ENCODE peak calls at places on chromosomes 13 and 19, in five cellular contexts. Z is neuronal stem cell, A is H1, R is IMR-90, Q is mesendoderm. J is an unnamed sample.

GRCh38 chr13:67771106-67771505 is 541.0 kb upstream of the PCDH9 start:
- DNase-seq in R (no peak), Z (no peak), Q (no peak), A (no peak), J (no peak)

GRCh38 chr13:29999492-30000372 is 149.3 kb upstream of the UBL3 start:
- DNase-seq in A (no peak), R (no peak), Z (no peak), Q (no peak), J (no peak)

GRCh38 chr13:34076943-34077703 is 259.2 kb downstream of the RFC3 start:
- DNase-seq in R (peak), A (no peak), Z (no peak), Q (peak), J (no peak)

GRCh38 chr13:45781553-45782326 is 69.8 kb downstream of the SIAH3 start:
- DNase-seq in A (no peak), Q (no peak), Z (no peak), R (no peak), J (no peak)

GRCh38 chr13:110734561-110734960 is 21.1 kb downstream of the ING1 start:
- DNase-seq in R (no peak), Q (no peak), Z (no peak), A (no peak), J (no peak)

GRCh38 chr19:17888260-17888659 is 16.5 kb downstream of the SLC5A5 start:
- DNase-seq in Z (no peak), A (no peak), R (no peak), Q (no peak), J (no peak)

GRCh38 chr13:101258071-101258470 is 158.2 kb downstream of the NALCN start:
- DNase-seq in Z (peak), R (peak), Q (peak), A (no peak), J (peak)

GRCh38 chr19:30046522-30046921 is 104.5 kb downstream of the URI1 start:
- DNase-seq in Z (no peak), R (peak), A (no peak), Q (peak), J (no peak)

GRCh38 chr13:53732664-53733063 is 704.1 kb downstream of the OLFM4 start:
- DNase-seq in R (no peak), A (no peak), Z (no peak), Q (no peak), J (no peak)

GRCh38 chr13:60448907-60449510 is 52.0 kb downstream of the TDRD3 start:
- DNase-seq in R (peak), Q (peak), A (no peak), Z (peak), J (no peak)

GRCh38 chr13:101204270-101205011 is 211.9 kb downstream of the NALCN start:
- DNase-seq in Q (no peak), Z (no peak), A (no peak), R (peak), J (no peak)

GRCh38 chr19:9018163-9018875 is 8.1 kb upstream of the MUC16 start:
- DNase-seq in Q (no peak), A (no peak), R (no peak), Z (no peak), J (no peak)

GRCh38 chr13:109700176-109700575 is 86.2 kb downstream of the IRS2 start:
- DNase-seq in A (no peak), R (peak), Z (no peak), Q (peak), J (no peak)

GRCh38 chr13:100875392-100876043 is 200.9 kb upstream of the TMTC4 start:
- DNase-seq in R (peak), Q (no peak), A (no peak), Z (no peak), J (no peak)

GRCh38 chr13:88926890-88927502 is 1255.8 kb downstream of the SLITRK5 start:
- DNase-seq in Q (no peak), R (no peak), Z (no peak), A (no peak), J (no peak)

GRCh38 chr19:18697680-18698079 is 14.2 kb downstream of the CRTC1 start:
- DNase-seq in R (no peak), A (no peak), Z (no peak), Q (no peak), J (no peak)

GRCh38 chr13:92414851-92415250 is 811.8 kb upstream of the GPC6 start:
- DNase-seq in A (no peak), Z (no peak), Q (no peak), R (no peak), J (no peak)

GRCh38 chr19:39590265-39590664 is 12.1 kb upstream of the LGALS13 start:
- DNase-seq in A (no peak), Q (peak), R (peak), Z (peak), J (no peak)

GRCh38 chr19:1177322-1178114 is 3.5 kb upstream of the SBNO2 start:
- DNase-seq in Z (no peak), A (no peak), R (peak), Q (peak), J (no peak)

GRCh38 chr13:89212186-89212585 is 1541.0 kb downstream of the SLITRK5 start:
- DNase-seq in A (no peak), R (no peak), Q (no peak), Z (no peak), J (no peak)

GRCh38 chr19:44576843-44577565 is 36.4 kb upstream of the IGSF23 start:
- DNase-seq in A (no peak), Q (peak), Z (no peak), R (peak), J (peak)

GRCh38 chr13:25980255-25980654 is 71.6 kb downstream of the SHISA2 start:
- DNase-seq in Q (peak), Z (no peak), R (peak), A (peak), J (peak)

GRCh38 chr13:95298971-95299627 is 2.2 kb downstream of the ABCC4 start:
- DNase-seq in R (peak), A (no peak), Q (peak), Z (no peak), J (no peak)

GRCh38 chr19:53945441-53945840 is 17.3 kb upstream of the CACNG8 start:
- DNase-seq in Q (peak), R (peak), Z (no peak), A (no peak), J (peak)

GRCh38 chr19:35276706-35277281 is 5.5 kb upstream of the HAMP start:
- DNase-seq in Z (no peak), Q (no peak), A (no peak), R (no peak), J (no peak)

GRCh38 chr19:13100031-13100588 is 2.5 kb downstream of the LYL1 start:
- DNase-seq in Z (no peak), A (no peak), Q (no peak), R (no peak), J (no peak)

GRCh38 chr13:97574926-97575325 is 141.0 kb downstream of the RAP2A start:
- DNase-seq in A (peak), R (peak), Z (no peak), Q (peak), J (peak)

GRCh38 chr13:31038834-31039552 is 106.5 kb downstream of the TEX26 start:
- DNase-seq in A (no peak), Z (no peak), Q (no peak), R (peak), J (no peak)

GRCh38 chr19:11505504-11506100 is at the start of gene ZNF653:
- DNase-seq in Q (peak), R (peak), Z (peak), A (peak), J (peak)
- H4K8ac ChIP-seq in Q (peak), R (peak), Z (no peak), A (peak), J (no peak)

DNA sequence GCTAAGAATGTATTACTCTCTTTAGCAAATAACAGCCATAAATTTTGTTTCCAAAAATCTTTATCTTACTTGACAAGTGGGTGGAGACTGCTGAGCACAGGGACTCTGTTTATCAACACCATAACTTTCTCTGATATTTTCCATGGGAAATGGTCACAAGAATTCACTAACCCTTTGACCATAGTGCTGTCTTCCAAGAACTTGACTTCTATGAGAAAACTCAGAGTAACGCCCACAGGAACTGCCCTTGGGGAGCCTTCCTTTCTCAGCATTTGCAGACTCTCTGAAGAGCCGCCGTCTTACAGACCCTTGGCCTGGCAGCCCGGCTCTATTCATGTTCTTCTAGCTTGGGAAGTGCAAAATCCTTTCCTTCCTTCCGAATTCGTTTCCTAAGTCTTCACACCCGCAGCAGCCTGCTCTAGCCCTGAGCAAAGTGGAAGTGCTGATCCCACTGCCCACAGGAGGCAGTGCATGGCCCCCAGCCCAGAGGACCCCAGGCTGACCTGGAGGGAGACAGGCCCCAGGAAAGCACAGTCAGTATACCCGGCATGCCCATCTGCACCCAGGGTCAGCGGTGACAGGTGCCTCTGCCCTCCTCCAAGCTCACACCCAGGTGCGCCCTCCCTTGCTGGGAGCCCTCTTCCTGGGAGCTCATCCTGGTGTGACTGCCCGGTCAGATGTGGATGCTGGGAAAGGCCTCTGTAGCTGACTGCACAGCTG is 10.2 kb downstream of the GAS6 start:
- DNase-seq in A (no peak), R (peak), Q (no peak), Z (no peak), J (peak)
- H4K8ac ChIP-seq in A (no peak), R (peak), Q (no peak), Z (no peak), J (no peak)

GRCh38 chr19:21092107-21092506 is 10.1 kb downstream of the ZNF714 start:
- DNase-seq in Q (no peak), R (peak), A (no peak), Z (no peak), J (no peak)
- H4K8ac ChIP-seq in Q (no peak), R (no peak), A (no peak), Z (no peak), J (no peak)

GRCh38 chr19:20167020-20167644 is at the start of gene ZNF486:
- DNase-seq in R (peak), Z (peak), A (peak), Q (peak), J (peak)
- H4K8ac ChIP-seq in R (peak), Z (peak), A (peak), Q (no peak), J (no peak)

GRCh38 chr19:49689133-49690072 is at the start of gene ADM5:
- DNase-seq in R (no peak), A (no peak), Q (peak), Z (no peak), J (peak)
- H4K8ac ChIP-seq in R (peak), A (peak), Q (no peak), Z (no peak), J (no peak)

GRCh38 chr19:33902802-33903488 is 106.3 kb downstream of the KCTD15 start:
- DNase-seq in A (no peak), R (no peak), Z (no peak), Q (no peak), J (no peak)
- H4K8ac ChIP-seq in A (no peak), R (no peak), Z (no peak), Q (no peak), J (no peak)

GRCh38 chr19:5214371-5214770 is 126.2 kb downstream of the PTPRS start:
- DNase-seq in R (no peak), Q (no peak), Z (no peak), A (no peak), J (no peak)

GRCh38 chr19:5215431-5215830 is 125.2 kb downstream of the PTPRS start:
- DNase-seq in Z (no peak), A (no peak), Q (no peak), R (no peak), J (no peak)

GRCh38 chr19:5214902-5215301 is 125.7 kb downstream of the PTPRS start:
- DNase-seq in Z (no peak), A (no peak), Q (no peak), R (no peak), J (no peak)

GRCh38 chr19:5217171-5217570 is 123.4 kb downstream of the PTPRS start:
- DNase-seq in Q (no peak), Z (no peak), A (no peak), R (no peak), J (no peak)

GRCh38 chr19:5216141-5216847 is 124.3 kb downstream of the PTPRS start:
- DNase-seq in Q (no peak), R (no peak), Z (no peak), A (no peak), J (no peak)
- H4K8ac ChIP-seq in Q (no peak), R (no peak), Z (no peak), A (no peak), J (no peak)

J was measured in H9.